ENCODE peak calls at places on chromosomes 4 and X, in ten cellular contexts. G is activated T-helper 1 cell treated with anti-CD3 and anti-CD28 coated beads, Interleukin-12 subunit alpha, Interleukin-12 subunit beta, Interleukin-2, Interleukin-4 antibody, amounts not matched to agents 30 ng/mL and 10 ng/mL and 1 ng/mL, durations not matched to agents 14 hours and 24 hours and 36 hours; B is hepatic stellate cell; W is NCI-H1694 treated with DMSO at 0.1 percent for 48 hours; K is NB4; R is mesothelial cell of epicardium; E is M059J; T is anterior cingulate cortex; Y is GM03348; O is stomach. X is an unnamed sample.

GRCh38 chr4:118112647-118113046 is 78.4 kb downstream of the NDST3 start:
- DNase-seq in G (no peak), W (no peak), B (no peak), O (no peak), T (no peak), Y (no peak), K (no peak), E (peak), R (no peak), X (no peak)

GRCh38 chr4:17526695-17527477 is 11.9 kb downstream of the CLRN2 start:
- DNase-seq in Y (no peak), T (no peak), W (no peak), R (no peak), G (no peak), O (no peak), B (no peak), E (no peak), K (no peak), X (no peak)

GRCh38 chrX:109959356-109959871 is 43.5 kb upstream of the TMEM164 start:
- DNase-seq in R (no peak), Y (no peak), B (no peak), E (peak), G (no peak), O (no peak), T (no peak), K (peak), W (no peak), X (no peak)

GRCh38 chr4:8115916-8116315 is 42.7 kb downstream of the ABLIM2 start:
- DNase-seq in E (no peak), R (no peak), O (no peak), B (no peak), T (no peak), W (no peak), Y (no peak), K (no peak), G (no peak), X (no peak)

GRCh38 chrX:68936186-68936585 is 107.4 kb downstream of the EFNB1 start:
- DNase-seq in R (no peak), W (no peak), G (no peak), E (no peak), K (no peak), O (peak), B (no peak), T (no peak), Y (no peak), X (no peak)

GRCh38 chrX:153582896-153583295 is 16.0 kb downstream of the CCNQ start:
- DNase-seq in K (peak), O (peak), T (no peak), W (no peak), E (no peak), Y (no peak), R (no peak), B (no peak), G (peak), X (no peak)

GRCh38 chrX:50635811-50636365 is 165.3 kb upstream of the DGKK start:
- DNase-seq in Y (no peak), R (no peak), B (no peak), O (no peak), E (no peak), G (no peak), K (no peak), T (no peak), W (no peak), X (no peak)

GRCh38 chrX:129698150-129698549 is 40.6 kb upstream of the XPNPEP2 start:
- DNase-seq in K (no peak), O (no peak), B (no peak), E (no peak), T (no peak), R (no peak), W (no peak), Y (no peak), G (no peak), X (no peak)

GRCh38 chr4:80005863-80006262 is 67.2 kb downstream of the ANTXR2 start:
- DNase-seq in K (no peak), R (no peak), W (no peak), G (no peak), E (peak), B (no peak), O (no peak), T (no peak), Y (no peak), X (no peak)

GRCh38 chr4:98706200-98706813 is 47.9 kb upstream of the TSPAN5 start:
- DNase-seq in E (no peak), B (no peak), G (peak), T (no peak), O (no peak), W (no peak), R (no peak), K (peak), Y (no peak), X (no peak)

GRCh38 chr4:81162752-81163458 is 52.1 kb downstream of the PRKG2 start:
- DNase-seq in R (no peak), K (no peak), G (no peak), T (no peak), Y (no peak), W (no peak), E (no peak), O (no peak), B (no peak), X (no peak)

GRCh38 chrX:107629533-107629909 is 1.2 kb downstream of the PRPS1 start:
- DNase-seq in E (peak), K (peak), O (no peak), G (no peak), T (no peak), Y (peak), R (no peak), W (peak), B (peak), X (no peak)

GRCh38 chr4:244471-244870 is 60.8 kb downstream of the ZNF732 start:
- DNase-seq in R (no peak), E (peak), Y (peak), G (peak), B (no peak), O (peak), W (peak), T (peak), K (peak), X (no peak)

GRCh38 chrX:118115948-118116307 is 682 bp downstream of the KLHL13 start:
- DNase-seq in O (no peak), E (peak), G (no peak), R (no peak), B (no peak), W (no peak), Y (no peak), K (no peak), T (no peak), X (no peak)

GRCh38 chr4:83261307-83261706 is 23.3 kb downstream of the COQ2 start:
- DNase-seq in R (no peak), W (no peak), T (no peak), Y (no peak), K (no peak), G (no peak), E (no peak), O (no peak), B (no peak), X (no peak)

GRCh38 chr4:88320780-88321373 is 36.5 kb upstream of the PPM1K start:
- DNase-seq in E (peak), G (peak), W (no peak), R (no peak), O (peak), T (no peak), Y (peak), K (peak), B (peak), X (no peak)

GRCh38 chr4:39134674-39135073 is 47.7 kb upstream of the WDR19 start:
- DNase-seq in O (no peak), E (no peak), G (no peak), T (no peak), W (no peak), K (no peak), R (no peak), B (no peak), Y (no peak), X (no peak)

GRCh38 chr4:82984459-82984858 is 26.2 kb downstream of the LIN54 start:
- DNase-seq in W (no peak), G (no peak), R (no peak), Y (peak), T (no peak), K (peak), O (no peak), E (peak), B (peak), X (peak)

GRCh38 chr4:76361689-76362412 is 55.3 kb downstream of the STBD1 start:
- DNase-seq in T (no peak), Y (no peak), E (no peak), G (no peak), R (no peak), O (no peak), W (no peak), B (no peak), K (no peak), X (no peak)

GRCh38 chrX:30649859-30650258 is 3.4 kb upstream of the GK start:
- DNase-seq in Y (no peak), T (no peak), B (no peak), G (peak), K (no peak), E (peak), O (no peak), R (no peak), W (no peak), X (no peak)

GRCh38 chr4:166128452-166128851 is 255.4 kb downstream of the TLL1 start:
- DNase-seq in W (no peak), E (peak), R (no peak), T (no peak), G (no peak), O (no peak), Y (no peak), B (no peak), K (no peak), X (peak)

GRCh38 chr4:86818845-86819244 is 30.3 kb downstream of the SLC10A6 start:
- DNase-seq in G (no peak), Y (no peak), O (no peak), T (no peak), R (no peak), K (peak), E (no peak), W (no peak), B (no peak), X (no peak)

GRCh38 chr4:161577604-161578301 is 586.0 kb downstream of the FSTL5 start:
- DNase-seq in K (no peak), Y (no peak), O (no peak), G (no peak), R (no peak), B (no peak), E (peak), W (no peak), T (no peak), X (peak)

GRCh38 chr4:76640252-76640925 is 205.4 kb downstream of the SHROOM3 start:
- DNase-seq in Y (no peak), K (no peak), E (no peak), B (no peak), G (no peak), R (no peak), T (no peak), W (no peak), O (peak), X (no peak)

GRCh38 chr4:155591784-155592567 is 74.7 kb upstream of the GUCY1A1 start:
- DNase-seq in E (no peak), G (no peak), W (no peak), R (no peak), B (no peak), Y (no peak), O (no peak), T (no peak), K (no peak), X (no peak)

GRCh38 chr4:124177647-124178425 is 534.7 kb downstream of the ANKRD50 start:
- DNase-seq in Y (peak), O (no peak), K (no peak), B (peak), W (no peak), G (no peak), R (no peak), E (peak), T (no peak), X (peak)

X was measured in skeletal muscle cell.